ENCODE peak calls at places on chromosomes 13 and 19, in five cellular contexts. Y, F, L, Q and B are unnamed samples.

GRCh38 chr13:44934724-44935123 is 54.5 kb downstream of the NUFIP1 start:
- DNase-seq in Y (peak), F (no peak), L (no peak), Q (no peak), B (no peak)

GRCh38 chr13:49409008-49409407 is 34.9 kb downstream of the CAB39L start:
- DNase-seq in Y (no peak), F (no peak), L (no peak), Q (no peak), B (no peak)

GRCh38 chr13:57629821-57630235 is 1.7 kb upstream of the PCDH17 start:
- DNase-seq in Y (peak), F (no peak), L (peak), Q (peak), B (peak)

GRCh38 chr19:1226522-1227312 is 11.1 kb downstream of the CBARP start:
- DNase-seq in Y (no peak), F (no peak), L (no peak), Q (no peak), B (no peak)

GRCh38 chr19:2693492-2693891 is 9.0 kb downstream of the GNG7 start:
- DNase-seq in Y (no peak), F (no peak), L (no peak), Q (no peak), B (no peak)

GRCh38 chr19:43675269-43675879 is 5.4 kb upstream of the PLAUR start:
- DNase-seq in Y (peak), F (no peak), L (peak), Q (no peak), B (no peak)

GRCh38 chr13:111897178-111897845 is 169.6 kb upstream of the SOX1 start:
- DNase-seq in Y (no peak), F (no peak), L (no peak), Q (no peak), B (no peak)

GRCh38 chr13:35164324-35164932 is 222.4 kb downstream of the NBEA start:
- DNase-seq in Y (peak), F (no peak), L (peak), Q (no peak), B (peak)

GRCh38 chr13:111505175-111505777 is 184.8 kb downstream of the TEX29 start:
- DNase-seq in Y (no peak), F (peak), L (no peak), Q (peak), B (no peak)

GRCh38 chr19:48415395-48415794 is 21.9 kb downstream of the GRIN2D start:
- DNase-seq in Y (peak), F (no peak), L (peak), Q (peak), B (peak)

GRCh38 chr13:64480648-64481047 is 2749.5 kb downstream of the PCDH9 start:
- DNase-seq in Y (no peak), F (no peak), L (no peak), Q (no peak), B (no peak)

GRCh38 chr13:37616131-37616530 is 17.6 kb upstream of the POSTN start:
- DNase-seq in Y (no peak), F (no peak), L (no peak), Q (no peak), B (no peak)

GRCh38 chr13:41610426-41610825 is 153.1 kb downstream of the RGCC start:
- DNase-seq in Y (peak), F (no peak), L (peak), Q (no peak), B (peak)

GRCh38 chr19:20661150-20661819 is at the start of gene ZNF626:
- DNase-seq in Y (peak), F (peak), L (peak), Q (peak), B (peak)

GRCh38 chr13:106568225-106569003 is 477 bp upstream of the ARGLU1 start:
- DNase-seq in Y (no peak), F (peak), L (no peak), Q (no peak), B (no peak)

GRCh38 chr13:95457294-95457693 is 95.2 kb upstream of the CLDN10 start:
- DNase-seq in Y (no peak), F (no peak), L (no peak), Q (no peak), B (no peak)

GRCh38 chr13:42474954-42475353 is 99.0 kb upstream of the TNFSF11 start:
- DNase-seq in Y (peak), F (no peak), L (no peak), Q (no peak), B (no peak)

GRCh38 chr13:104006625-104007061 is 940.4 kb upstream of the SLC10A2 start:
- DNase-seq in Y (no peak), F (no peak), L (no peak), Q (no peak), B (no peak)

GRCh38 chr19:31099470-31100190 is 249.6 kb downstream of the TSHZ3 start:
- DNase-seq in Y (peak), F (no peak), L (no peak), Q (no peak), B (no peak)

GRCh38 chr19:17184381-17184841 is 30.7 kb upstream of the USE1 start:
- DNase-seq in Y (no peak), F (no peak), L (no peak), Q (no peak), B (no peak)

GRCh38 chr19:54464624-54465266 is 1.2 kb upstream of the LENG9 start:
- DNase-seq in Y (peak), F (no peak), L (peak), Q (peak), B (peak)

GRCh38 chr19:53981408-53981998 is 9.9 kb upstream of the CACNG6 start:
- DNase-seq in Y (no peak), F (no peak), L (no peak), Q (no peak), B (no peak)

GRCh38 chr19:5037936-5038335 is 69.0 kb downstream of the KDM4B start:
- DNase-seq in Y (no peak), F (no peak), L (peak), Q (peak), B (no peak)